ENCODE peak calls at places on chromosomes 3 and 15, in six cellular contexts. X is A549, F is IMR-90, D is HepG2, J is K562, T is GM12878. H is an unnamed sample.

GRCh38 chr3:12662593-12663310 is 1.2 kb downstream of the RAF1 start:
- DNase-seq in D (no peak), X (peak), T (no peak), J (peak), F (peak), H (peak)

GRCh38 chr3:23580337-23580736 is 225.4 kb upstream of the UBE2E1 start:
- DNase-seq in T (no peak), F (peak), J (no peak), D (no peak), X (peak), H (no peak)

GRCh38 chr3:100650651-100651611 is 41.5 kb downstream of the ADGRG7 start:
- DNase-seq in D (no peak), T (peak), J (no peak), F (peak), X (no peak), H (no peak)

GRCh38 chr3:53730565-53730964 is 115.7 kb downstream of the CHDH start:
- DNase-seq in F (no peak), X (no peak), D (no peak), T (no peak), J (no peak), H (peak)

GRCh38 chr3:65615329-65615728 is 423.4 kb downstream of the MAGI1 start:
- DNase-seq in F (no peak), D (no peak), X (no peak), J (no peak), T (no peak), H (no peak)

GRCh38 chr3:151226825-151227224 is 23.8 kb upstream of the GPR171 start:
- DNase-seq in F (no peak), X (no peak), T (no peak), J (no peak), D (no peak), H (no peak)

GRCh38 chr15:82139823-82140268 is 94.0 kb upstream of the MEX3B start:
- DNase-seq in D (peak), X (peak), T (no peak), F (peak), J (peak), H (peak)

GRCh38 chr3:48305396-48305795 is 28.1 kb downstream of the SPINK8 start:
- DNase-seq in T (no peak), D (no peak), X (no peak), J (no peak), F (no peak), H (no peak)

GRCh38 chr3:172069473-172069872 is 30.1 kb downstream of the FNDC3B start:
- DNase-seq in F (no peak), J (no peak), X (no peak), T (no peak), D (no peak), H (no peak)

GRCh38 chr3:37163262-37164020 is 10.9 kb downstream of the LRRFIP2 start:
- DNase-seq in J (no peak), D (no peak), T (no peak), F (peak), X (no peak), H (peak)

GRCh38 chr3:187112934-187113793 is 26.1 kb downstream of the RPL39L start:
- DNase-seq in T (no peak), D (peak), F (peak), J (peak), X (no peak), H (peak)

GRCh38 chr3:72997421-72997961 is 880 bp downstream of the PPP4R2 start:
- DNase-seq in D (peak), F (peak), X (peak), T (no peak), J (peak), H (peak)

GRCh38 chr15:81308260-81308659 is 15.7 kb downstream of the STARD5 start:
- DNase-seq in F (no peak), X (no peak), J (no peak), D (no peak), T (no peak), H (no peak)

DNA sequence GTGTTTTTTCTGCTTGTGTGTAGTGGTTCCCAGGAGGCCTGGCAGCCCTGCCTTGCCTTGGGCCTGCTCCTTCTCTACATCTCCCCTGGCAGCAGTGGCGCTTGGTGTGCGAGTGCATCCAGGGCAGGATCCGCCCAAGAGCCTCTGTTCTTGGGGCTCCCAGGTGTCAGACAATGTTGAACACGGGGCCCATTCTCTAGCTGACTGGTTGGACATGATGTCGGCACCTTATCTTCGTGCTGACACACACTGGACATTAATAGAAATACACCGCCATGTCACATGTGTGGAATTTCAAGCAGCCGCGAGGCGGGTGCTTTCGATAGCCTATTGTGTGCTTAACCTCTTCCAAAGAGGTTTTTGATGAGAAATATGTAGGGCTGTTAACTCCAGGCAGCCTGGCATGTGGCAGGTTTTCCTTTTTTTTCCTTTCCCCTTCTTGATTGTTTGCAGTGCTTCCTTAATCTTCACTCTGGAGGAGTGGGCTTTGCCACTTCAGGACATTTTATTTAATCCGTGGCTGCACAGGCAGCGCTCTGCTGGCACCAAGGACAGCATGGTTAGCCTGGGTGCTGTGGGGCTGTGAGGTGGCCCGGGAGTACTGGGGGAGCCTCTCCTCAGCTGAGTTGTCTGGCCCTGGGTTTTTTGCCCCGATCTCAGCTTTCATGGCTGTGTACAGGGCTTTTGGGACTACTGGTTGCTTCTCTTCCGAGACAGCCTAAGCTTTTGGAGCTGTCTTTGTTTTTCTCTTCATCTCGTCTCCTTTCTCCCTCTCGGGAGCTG is 42.5 kb downstream of the CHCHD6 start:
- DNase-seq in T (no peak), J (peak), D (peak), X (peak), F (peak), H (peak)
- TF ChIP-seq SMC3 in T (no peak), J (no peak), D (no peak), X (no peak), F (peak), H (peak)

DNA sequence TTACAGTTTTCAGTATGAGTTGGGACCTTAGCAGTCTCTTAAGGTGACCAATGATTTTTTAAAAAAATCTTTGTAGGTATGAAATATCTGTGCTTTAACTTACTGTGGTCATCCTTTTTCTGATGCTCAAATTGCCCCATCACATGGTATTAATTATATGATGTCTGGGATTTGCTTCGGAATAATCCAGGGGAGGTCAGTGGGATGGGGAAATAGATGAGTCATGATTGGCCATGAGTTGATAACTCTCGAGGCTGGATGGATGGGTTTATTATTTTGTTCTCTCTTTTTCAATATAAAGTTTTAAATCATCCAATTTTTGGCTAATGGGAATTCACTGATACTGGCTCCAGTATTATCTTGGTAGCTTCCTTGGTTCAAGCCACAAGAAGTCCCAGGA is 370.3 kb upstream of the TPM1 start:
- DNase-seq in J (no peak), T (no peak), F (peak), X (no peak), D (no peak), H (no peak)
- TF ChIP-seq SMC3 in J (no peak), T (no peak), F (no peak), X (no peak), D (no peak), H (no peak)

DNA sequence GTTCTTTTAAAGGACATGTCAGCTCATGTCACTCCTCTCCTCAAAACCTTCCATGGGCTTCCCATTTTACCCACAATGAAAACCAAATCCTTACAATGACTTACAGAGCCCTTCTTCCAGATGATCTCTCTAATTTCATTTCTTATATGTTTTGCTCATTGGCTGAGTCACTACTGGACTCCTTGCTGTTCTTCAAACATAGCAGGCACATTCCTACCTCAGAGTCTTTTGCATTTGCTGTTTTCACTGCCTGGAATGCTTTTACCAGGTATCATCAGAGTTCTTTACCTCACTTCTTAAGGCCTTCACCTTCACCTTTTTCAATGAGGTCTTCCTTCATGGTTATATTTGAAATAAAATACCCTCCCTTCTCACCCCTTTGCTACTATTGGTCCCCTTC is 57.3 kb downstream of the NECTIN3 start:
- DNase-seq in D (no peak), J (no peak), T (no peak), X (no peak), F (peak), H (no peak)
- TF ChIP-seq SMC3 in D (no peak), J (no peak), T (no peak), X (no peak), F (no peak), H (no peak)

GRCh38 chr3:125031544-125031943 is 24.3 kb downstream of the HEG1 start:
- DNase-seq in D (no peak), T (no peak), X (no peak), J (no peak), F (no peak), H (no peak)

GRCh38 chr3:125032683-125033082 is 23.1 kb downstream of the HEG1 start:
- DNase-seq in F (no peak), J (no peak), D (no peak), T (no peak), X (no peak), H (no peak)

GRCh38 chr3:125033135-125033534 is 22.7 kb downstream of the HEG1 start:
- DNase-seq in D (no peak), F (no peak), J (no peak), T (no peak), X (no peak), H (no peak)

GRCh38 chr3:125033616-125034015 is 22.2 kb downstream of the HEG1 start:
- DNase-seq in X (no peak), F (no peak), D (no peak), T (no peak), J (no peak), H (no peak)

DNA sequence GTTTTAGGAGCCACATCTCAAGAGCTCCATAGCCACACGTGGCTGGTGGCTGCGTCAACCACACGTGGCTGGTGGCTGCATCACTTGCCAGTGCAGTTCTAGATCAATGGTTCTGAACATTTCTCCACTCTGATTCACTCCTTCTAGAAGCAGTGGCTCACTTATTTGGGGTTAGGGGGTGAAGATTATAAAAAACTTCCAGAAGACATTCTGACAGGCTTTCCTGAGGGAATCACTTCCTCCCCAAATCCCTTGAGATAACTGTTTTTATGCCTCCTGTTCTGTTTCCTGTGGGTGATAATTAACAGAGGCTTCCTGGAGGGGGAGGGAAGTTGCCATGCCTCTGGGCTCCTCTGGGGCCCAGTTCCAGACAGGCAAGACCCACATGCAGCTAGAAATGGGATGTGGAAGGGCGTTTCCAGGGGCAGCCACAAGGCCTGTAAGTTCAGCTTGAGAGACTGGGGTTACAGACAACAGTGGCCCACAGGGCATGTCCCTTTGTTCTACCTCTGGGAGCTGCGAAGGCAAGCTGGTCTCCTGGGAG is 23.6 kb downstream of the HEG1 start:
- DNase-seq in X (no peak), D (peak), F (no peak), T (no peak), J (no peak), H (no peak)
- TF ChIP-seq SMC3 in X (no peak), D (no peak), F (no peak), T (no peak), J (no peak), H (no peak)

DNA sequence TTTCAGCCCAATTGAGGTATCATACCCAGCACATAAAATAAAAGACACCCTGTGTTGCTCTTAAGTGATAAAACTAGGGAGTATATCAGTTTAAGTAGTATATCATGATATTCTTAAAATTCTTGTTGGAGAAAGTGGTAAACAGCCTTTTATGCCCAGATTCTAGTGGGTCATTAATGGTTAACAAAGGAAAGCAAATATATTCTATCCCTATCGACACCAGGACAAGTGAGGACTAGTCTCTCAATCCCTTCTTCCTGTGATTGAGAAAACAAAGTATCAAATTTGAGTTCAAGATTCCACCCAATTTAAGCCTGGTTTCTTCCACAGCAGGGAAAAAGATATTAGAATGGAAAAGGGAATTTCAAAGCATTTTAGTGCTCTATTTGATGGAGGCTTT is 142.4 kb upstream of the IL12A start:
- DNase-seq in T (no peak), J (no peak), F (no peak), X (no peak), D (no peak), H (no peak)
- TF ChIP-seq SMC3 in T (no peak), J (no peak), F (no peak), X (no peak), D (no peak), H (no peak)

GRCh38 chr15:77496710-77497107 is 76.0 kb downstream of the HMG20A start:
- DNase-seq in T (no peak), F (peak), J (peak), X (peak), D (peak), H (peak)

GRCh38 chr15:77500986-77501385 is 80.3 kb downstream of the HMG20A start:
- DNase-seq in J (no peak), F (peak), X (no peak), T (no peak), D (no peak), H (no peak)

GRCh38 chr15:77497942-77498361 is 77.3 kb downstream of the HMG20A start:
- DNase-seq in T (no peak), J (no peak), D (no peak), X (no peak), F (peak), H (peak)

GRCh38 chr15:77497108-77497737 is 76.5 kb downstream of the HMG20A start:
- DNase-seq in T (no peak), F (no peak), X (no peak), D (no peak), J (no peak), H (peak)

GRCh38 chr15:77499087-77499765 is 78.5 kb downstream of the HMG20A start:
- DNase-seq in X (no peak), D (no peak), J (no peak), F (peak), T (no peak), H (peak)
- TF ChIP-seq SMC3 in X (no peak), D (no peak), J (no peak), F (no peak), T (no peak), H (no peak)

GRCh38 chr15:44879066-44879465 is 77.4 kb upstream of the TERB2 start:
- DNase-seq in J (no peak), F (no peak), X (no peak), T (no peak), D (no peak), H (no peak)
- TF ChIP-seq SMC3 in J (no peak), F (no peak), X (no peak), T (no peak), D (no peak), H (no peak)

GRCh38 chr15:40958146-40958545 is 4.9 kb downstream of the CHAC1 start:
- DNase-seq in F (no peak), X (no peak), J (no peak), D (no peak), T (no peak), H (no peak)

GRCh38 chr15:40957041-40957555 is 3.8 kb downstream of the CHAC1 start:
- DNase-seq in D (no peak), X (no peak), F (no peak), J (no peak), T (no peak), H (no peak)

GRCh38 chr15:40958723-40959122 is 5.5 kb downstream of the CHAC1 start:
- DNase-seq in T (no peak), J (no peak), D (no peak), X (no peak), F (no peak), H (no peak)

GRCh38 chr15:40956543-40956982 is 3.3 kb downstream of the CHAC1 start:
- DNase-seq in D (no peak), X (no peak), T (no peak), F (no peak), J (no peak), H (no peak)

DNA sequence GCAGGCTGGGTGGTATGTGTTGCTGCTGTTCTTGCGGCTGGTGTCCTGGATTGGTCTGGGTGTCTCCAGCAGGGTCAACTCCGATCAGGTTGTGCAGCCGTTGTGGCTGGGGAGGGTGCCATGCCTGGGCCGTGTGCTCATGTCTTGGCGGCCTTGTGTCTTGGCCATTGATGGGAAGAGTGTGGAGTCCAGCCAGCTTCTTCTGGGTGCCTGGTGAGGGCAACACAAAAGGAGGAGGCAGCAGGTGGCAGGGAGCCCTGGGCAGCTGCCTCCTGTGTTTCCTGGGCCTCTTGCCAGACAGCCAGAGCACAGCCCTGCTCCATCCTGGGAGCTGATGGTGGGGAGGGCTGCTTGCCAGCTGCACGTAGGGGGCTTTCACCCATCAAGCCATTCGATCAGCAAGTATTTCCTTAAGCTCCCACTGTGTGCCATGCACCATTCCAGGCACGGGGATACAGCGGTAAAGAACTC is 4.3 kb downstream of the CHAC1 start:
- DNase-seq in D (no peak), F (no peak), J (no peak), T (no peak), X (no peak), H (peak)
- TF ChIP-seq SMC3 in D (no peak), F (no peak), J (no peak), T (no peak), X (no peak), H (no peak)

GRCh38 chr15:49406352-49407118 is 16.5 kb upstream of the FGF7 start:
- DNase-seq in T (no peak), F (no peak), D (no peak), J (no peak), X (no peak), H (no peak)
- TF ChIP-seq SMC3 in T (no peak), F (no peak), D (no peak), J (no peak), X (no peak), H (no peak)

GRCh38 chr3:30638685-30639412 is 32.4 kb downstream of the TGFBR2 start:
- DNase-seq in J (no peak), F (no peak), X (no peak), T (no peak), D (no peak), H (peak)
- TF ChIP-seq SMC3 in J (no peak), F (no peak), X (no peak), T (no peak), D (no peak), H (no peak)

H was measured in SK-N-SH.